ENCODE peak calls at places on chromosomes 11 and 22, in seven cellular contexts. D is fibroblast of lung, J is endothelial cell, G is mucosa of descending colon, P is cardiac muscle cell, O is nephron progenitor cell, W is heart right ventricle. T is an unnamed sample.

GRCh38 chr22:49525776-49526535 is 301.7 kb downstream of the BRD1 start:
- DNase-seq in W (no peak), O (no peak), P (no peak), G (no peak), D (no peak), J (no peak), T (no peak)

GRCh38 chr11:118078972-118079411 is 2.1 kb downstream of the TMPRSS4 start:
- DNase-seq in O (peak), J (no peak), W (no peak), G (peak), D (no peak), P (no peak), T (no peak)

GRCh38 chr11:130859896-130860295 is 56.4 kb downstream of the SNX19 start:
- DNase-seq in W (no peak), J (no peak), D (no peak), G (no peak), O (no peak), P (no peak), T (no peak)

GRCh38 chr22:27183474-27183873 is 526.1 kb downstream of the MIAT start:
- DNase-seq in W (no peak), J (no peak), G (no peak), P (no peak), D (no peak), O (no peak), T (no peak)

GRCh38 chr11:94201004-94201465 is 72.4 kb downstream of the PANX1 start:
- DNase-seq in W (no peak), J (no peak), G (no peak), O (no peak), P (no peak), D (peak), T (no peak)

GRCh38 chr11:61908730-61909622 is 8.4 kb downstream of the RAB3IL1 start:
- DNase-seq in J (no peak), D (no peak), W (peak), O (peak), P (peak), G (peak), T (no peak)

GRCh38 chr11:65330544-65330943 is 3.1 kb upstream of the DPF2 start:
- DNase-seq in D (no peak), W (no peak), G (no peak), P (no peak), J (no peak), O (no peak), T (no peak)

GRCh38 chr11:77031599-77031998 is 2.6 kb upstream of the B3GNT6 start:
- DNase-seq in D (no peak), J (no peak), W (no peak), P (no peak), O (no peak), G (no peak), T (no peak)

GRCh38 chr22:42305967-42306366 is 35.5 kb upstream of the TCF20 start:
- DNase-seq in O (no peak), J (no peak), D (no peak), G (no peak), P (no peak), W (no peak), T (no peak)

GRCh38 chr11:28964811-28965210 is 856.6 kb downstream of the METTL15 start:
- DNase-seq in P (no peak), J (no peak), W (no peak), O (no peak), G (no peak), D (peak), T (no peak)

GRCh38 chr22:50225200-50225969 is 19.4 kb downstream of the TUBGCP6 start:
- DNase-seq in D (no peak), W (no peak), O (no peak), P (no peak), G (no peak), J (no peak), T (no peak)

GRCh38 chr11:94142308-94143277 is 14.0 kb downstream of the PANX1 start:
- DNase-seq in P (peak), W (no peak), G (no peak), J (no peak), D (peak), O (peak), T (no peak)

GRCh38 chr11:129214710-129215295 is 22.7 kb upstream of the ARHGAP32 start:
- DNase-seq in W (no peak), P (no peak), O (no peak), G (no peak), D (no peak), J (no peak), T (no peak)

GRCh38 chr22:28931844-28932561 is 48.6 kb downstream of the ZNRF3 start:
- DNase-seq in G (no peak), O (no peak), J (no peak), P (no peak), D (no peak), W (no peak), T (no peak)

GRCh38 chr11:107849791-107850190 is 8.8 kb downstream of the SLC35F2 start:
- DNase-seq in J (no peak), G (no peak), W (no peak), P (no peak), O (no peak), D (no peak), T (no peak)

GRCh38 chr11:29448246-29448877 is 568.5 kb downstream of the KCNA4 start:
- DNase-seq in J (peak), W (no peak), G (no peak), P (peak), O (peak), D (peak), T (no peak)

GRCh38 chr11:12001152-12001551 is 7.3 kb downstream of the DKK3 start:
- DNase-seq in D (no peak), G (no peak), J (no peak), W (no peak), P (no peak), O (no peak), T (no peak)

GRCh38 chr11:11813288-11813962 is 28.3 kb upstream of the USP47 start:
- DNase-seq in G (peak), O (no peak), P (no peak), W (peak), D (peak), J (no peak), T (no peak)

GRCh38 chr11:41612415-41612814 is 153.0 kb upstream of the LRRC4C start:
- DNase-seq in W (no peak), D (peak), J (no peak), G (no peak), P (no peak), O (no peak), T (no peak)

GRCh38 chr11:83039566-83039965 is 32.1 kb downstream of the RAB30 start:
- DNase-seq in D (no peak), O (no peak), G (no peak), W (no peak), P (no peak), J (no peak), T (no peak)

GRCh38 chr11:67392182-67392715 is 463 bp downstream of the RAD9A start:
- DNase-seq in G (no peak), O (peak), P (no peak), J (no peak), W (no peak), D (no peak), T (no peak)

GRCh38 chr11:27965559-27965958 is 142.4 kb downstream of the KIF18A start:
- DNase-seq in G (no peak), O (no peak), P (no peak), D (no peak), J (no peak), W (no peak), T (no peak)

GRCh38 chr11:83467841-83468240 is 181.7 kb upstream of the CCDC90B start:
- DNase-seq in D (no peak), O (no peak), G (no peak), J (no peak), P (no peak), W (no peak), T (no peak)

GRCh38 chr11:134032501-134033091 is 36.3 kb upstream of the JAM3 start:
- DNase-seq in P (no peak), W (no peak), G (no peak), O (no peak), J (no peak), D (peak), T (no peak)

GRCh38 chr11:88404932-88405710 is 67.6 kb upstream of the CTSC start:
- DNase-seq in D (no peak), W (no peak), J (no peak), G (no peak), P (no peak), O (no peak), T (no peak)

GRCh38 chr22:17726561-17727243 is 47.6 kb downstream of the BID start:
- DNase-seq in D (peak), O (no peak), J (no peak), W (no peak), P (no peak), G (no peak), T (no peak)

GRCh38 chr22:32574957-32575893 is 100.6 kb downstream of the FBXO7 start:
- DNase-seq in G (no peak), D (peak), P (no peak), O (no peak), W (no peak), J (no peak), T (no peak)

GRCh38 chr11:74634537-74634936 is 42.2 kb downstream of the POLD3 start:
- DNase-seq in G (no peak), J (no peak), W (no peak), O (no peak), P (no peak), D (peak), T (no peak)

GRCh38 chr11:122733301-122733686 is 77.8 kb downstream of the UBASH3B start:
- DNase-seq in G (peak), P (no peak), W (peak), J (no peak), D (peak), O (no peak), T (no peak)

GRCh38 chr11:431921-432320 is 9.9 kb downstream of the ANO9 start:
- DNase-seq in J (no peak), O (no peak), G (no peak), D (no peak), W (no peak), P (no peak), T (no peak)

GRCh38 chr11:49208006-49208721 is at the start of gene FOLH1:
- DNase-seq in P (peak), D (no peak), J (peak), O (no peak), W (peak), G (no peak), T (no peak)

GRCh38 chr22:25334091-25334490 is 114.7 kb downstream of the CRYBB2 start:
- DNase-seq in O (peak), J (peak), P (peak), G (peak), D (no peak), W (peak), T (no peak)

GRCh38 chr11:2944953-2945756 is 15.9 kb upstream of the PHLDA2 start:
- DNase-seq in G (peak), J (peak), O (peak), P (peak), D (peak), W (peak), T (no peak)

GRCh38 chr11:88428959-88429358 is 91.4 kb upstream of the CTSC start:
- DNase-seq in W (no peak), J (no peak), P (no peak), G (no peak), O (no peak), D (no peak), T (no peak)

GRCh38 chr22:42172385-42173172 is 42.0 kb upstream of the CYP2D6 start:
- DNase-seq in P (no peak), O (no peak), J (no peak), G (peak), D (peak), W (no peak), T (no peak)

GRCh38 chr22:24061124-24061684 is 50.1 kb downstream of the CABIN1 start:
- DNase-seq in D (no peak), O (no peak), J (no peak), G (no peak), P (no peak), W (no peak), T (no peak)

GRCh38 chr11:75665126-75665525 is 3.7 kb downstream of the MAP6 start:
- DNase-seq in G (no peak), W (no peak), D (no peak), P (no peak), J (no peak), O (no peak), T (no peak)

GRCh38 chr11:75667831-75668507 is 869 bp downstream of the MAP6 start:
- DNase-seq in W (peak), D (peak), G (peak), O (peak), P (peak), J (peak), T (peak)

GRCh38 chr11:75668508-75669297 is at the start of gene MAP6:
- DNase-seq in D (peak), W (no peak), O (peak), J (peak), P (peak), G (peak), T (no peak)

GRCh38 chr11:75664366-75664765 is 4.5 kb downstream of the MAP6 start:
- DNase-seq in P (no peak), G (no peak), O (no peak), J (no peak), W (no peak), D (no peak), T (no peak)

GRCh38 chr11:75667268-75667830 is 1.5 kb downstream of the MAP6 start:
- DNase-seq in W (peak), J (peak), P (peak), O (peak), G (peak), D (peak), T (no peak)
- TF ChIP-seq CTCF in W (no peak), J (no peak), P (no peak), O (no peak), G (no peak), D (no peak), T (no peak)

GRCh38 chr22:19679476-19680099 is 34.7 kb upstream of the SEPTIN5 start:
- DNase-seq in O (peak), W (peak), D (no peak), J (peak), P (peak), G (peak), T (peak)
- TF ChIP-seq CTCF in O (peak), W (peak), D (peak), J (peak), P (peak), G (peak), T (peak)

DNA sequence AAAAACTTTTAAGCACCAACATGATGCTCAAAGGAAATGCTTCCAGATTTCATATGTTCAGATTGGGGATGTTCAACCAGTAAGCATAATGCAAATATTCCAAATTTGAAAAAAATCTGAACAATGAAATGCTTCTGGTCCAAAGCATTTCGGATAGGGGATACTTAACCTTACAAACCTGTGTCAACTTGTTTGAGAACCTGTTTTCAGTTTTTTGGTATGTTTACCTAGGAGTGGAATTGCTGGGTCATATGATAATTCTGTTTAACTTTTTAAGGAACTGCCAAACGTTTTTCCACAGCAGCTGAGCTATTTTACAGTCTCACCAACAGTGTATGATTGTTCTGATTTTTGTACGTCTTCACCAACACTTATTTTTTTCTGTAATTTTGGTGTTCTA is 23.7 kb downstream of the FAR1 start:
- DNase-seq in D (no peak), W (no peak), J (no peak), O (no peak), G (no peak), P (no peak), T (no peak)
- TF ChIP-seq CTCF in D (no peak), W (no peak), J (no peak), O (no peak), G (no peak), P (no peak), T (no peak)

GRCh38 chr11:86678823-86679222 is 6.4 kb upstream of the ME3 start:
- DNase-seq in G (no peak), O (no peak), P (no peak), J (no peak), W (no peak), D (peak), T (no peak)

GRCh38 chr11:86678296-86678695 is 5.9 kb upstream of the ME3 start:
- DNase-seq in O (no peak), D (no peak), W (no peak), P (no peak), J (no peak), G (no peak), T (no peak)

GRCh38 chr11:86674965-86675364 is 2.5 kb upstream of the ME3 start:
- DNase-seq in O (no peak), J (no peak), D (no peak), P (no peak), W (no peak), G (no peak), T (no peak)

GRCh38 chr11:86676010-86676409 is 3.6 kb upstream of the ME3 start:
- DNase-seq in G (peak), P (no peak), O (no peak), W (no peak), D (no peak), J (no peak), T (no peak)

DNA sequence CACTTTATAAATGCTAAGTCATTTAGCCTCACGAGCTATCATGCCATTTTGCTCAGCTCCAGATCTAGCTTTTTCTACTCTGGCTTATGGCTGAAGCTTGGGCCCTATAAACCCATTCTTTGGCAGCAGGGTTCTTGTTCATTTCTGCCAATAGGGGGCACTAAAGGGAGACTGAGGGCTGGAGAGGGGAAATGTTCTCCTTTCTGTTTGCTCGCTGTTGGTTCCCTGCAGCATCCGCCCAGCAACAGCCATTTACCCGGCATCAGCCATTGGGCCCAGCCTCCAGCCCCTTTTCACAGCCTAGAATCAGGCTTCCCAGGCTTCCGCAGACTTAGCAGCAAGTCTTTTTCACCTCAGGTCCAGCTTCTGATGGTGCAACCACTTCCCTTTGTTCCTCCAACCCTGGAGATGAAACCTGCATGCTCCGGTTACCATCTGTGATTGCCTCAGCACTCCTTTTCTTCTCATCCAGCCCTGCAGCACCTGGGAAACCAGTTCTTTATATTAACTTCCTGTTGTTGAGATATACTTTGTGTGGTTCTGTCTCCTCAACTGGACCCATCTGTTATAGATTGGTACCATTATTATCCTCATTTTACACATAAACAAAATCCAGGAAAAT is 4.2 kb upstream of the ME3 start:
- DNase-seq in O (no peak), D (no peak), G (peak), W (no peak), J (peak), P (peak), T (no peak)
- TF ChIP-seq CTCF in O (no peak), D (peak), G (no peak), W (no peak), J (peak), P (peak), T (no peak)

DNA sequence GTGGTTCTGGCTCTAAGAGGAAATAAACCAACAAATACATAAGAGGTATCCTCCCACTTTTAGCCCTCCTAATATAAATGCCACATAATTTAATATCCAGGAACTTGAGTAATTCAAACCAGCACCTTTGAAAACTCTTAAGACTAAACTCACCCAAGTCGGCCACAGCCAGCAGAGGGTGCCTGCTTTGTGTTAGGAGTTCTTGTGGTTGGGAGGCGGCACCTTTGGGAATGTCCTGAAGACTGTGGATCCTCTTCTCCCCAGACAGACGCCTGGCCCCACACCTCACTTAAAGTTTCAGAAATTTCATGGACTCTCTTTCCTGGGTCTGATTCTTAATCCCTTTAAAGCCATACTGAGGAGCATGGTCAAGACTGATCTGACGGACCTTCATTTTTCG is 169.0 kb downstream of the TBC1D22A start:
- DNase-seq in D (peak), P (no peak), O (no peak), W (no peak), J (no peak), G (no peak), T (no peak)
- TF ChIP-seq CTCF in D (peak), P (peak), O (no peak), W (no peak), J (no peak), G (no peak), T (no peak)

DNA sequence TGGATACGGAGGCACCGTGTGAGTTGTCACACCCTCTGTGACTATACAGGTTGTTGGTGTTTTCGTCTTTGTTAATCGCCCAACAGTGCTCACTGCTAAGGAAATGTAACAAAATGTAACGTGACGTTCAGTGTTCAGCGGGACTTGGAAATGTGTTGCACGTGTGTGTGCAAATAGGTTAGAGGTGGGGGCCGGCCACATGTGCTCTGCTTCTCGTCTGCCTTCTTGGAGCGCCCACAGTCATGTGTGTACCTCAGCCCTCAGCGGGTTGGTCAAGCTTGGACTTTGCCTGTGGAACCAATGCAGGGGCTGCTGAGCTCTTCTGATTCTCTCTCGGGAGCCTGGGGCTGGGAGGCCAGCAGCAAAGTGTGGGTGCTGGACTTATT is 7.4 kb upstream of the SMIM38 start:
- DNase-seq in G (no peak), W (no peak), O (no peak), D (no peak), P (no peak), J (no peak), T (no peak)
- TF ChIP-seq CTCF in G (no peak), W (no peak), O (no peak), D (no peak), P (no peak), J (no peak), T (no peak)

GRCh38 chr22:47776329-47776728 is 1013.9 kb downstream of the TBC1D22A start:
- DNase-seq in D (no peak), J (no peak), P (no peak), W (no peak), G (no peak), O (no peak), T (no peak)
- TF ChIP-seq CTCF in D (no peak), J (no peak), P (no peak), W (no peak), G (no peak), O (no peak), T (no peak)

T was measured in natural killer cell.